ENCODE peak calls at places on chromosomes 13 and 19, in five cellular contexts. J is CMK; F is CD4-positive, CD25-positive, alpha-beta regulatory T cell; D is activated gamma-delta T cell treated with anti-CD3 and anti-CD28 coated beads, Interleukin-2, amount 50 U/mL, for 16 hours; L is SW480. T is an unnamed sample.

GRCh38 chr19:4149518-4150288 is 3.7 kb upstream of the CREB3L3 start:
- DNase-seq in J (no peak), F (no peak), D (no peak), L (no peak), T (no peak)

GRCh38 chr13:66477816-66478215 is 752.3 kb downstream of the PCDH9 start:
- DNase-seq in J (no peak), F (no peak), D (no peak), L (no peak), T (no peak)

GRCh38 chr13:37319041-37319443 is 213.6 kb upstream of the CSNK1A1L start:
- DNase-seq in J (no peak), F (no peak), D (no peak), L (no peak), T (no peak)

GRCh38 chr13:49370390-49370789 is 73.5 kb downstream of the CAB39L start:
- DNase-seq in J (no peak), F (no peak), D (no peak), L (no peak), T (no peak)

GRCh38 chr19:35533822-35534521 is 716 bp downstream of the GAPDHS start:
- DNase-seq in J (no peak), F (peak), D (no peak), L (peak), T (no peak)

GRCh38 chr19:8244442-8244841 is 35.3 kb downstream of the CERS4 start:
- DNase-seq in J (no peak), F (no peak), D (no peak), L (no peak), T (no peak)

GRCh38 chr19:19475845-19476828 is 39.2 kb downstream of the TSSK6 start:
- DNase-seq in J (no peak), F (no peak), D (no peak), L (peak), T (no peak)

GRCh38 chr19:47471381-47471732 is 336 bp downstream of the SLC8A2 start:
- DNase-seq in J (no peak), F (no peak), D (no peak), L (no peak), T (no peak)

GRCh38 chr19:21698215-21698614 is 69.2 kb downstream of the ZNF100 start:
- DNase-seq in J (no peak), F (peak), D (no peak), L (no peak), T (no peak)